ENCODE peak calls at places on chromosomes 12 and 14, in nine cellular contexts. T is left ventricle myocardium inferior; P is colonic mucosa; M is ovary; L is mesendoderm; I is caudate nucleus; A is RWPE1; Z is CD4-positive, CD25-positive, alpha-beta regulatory T cell; R is sigmoid colon. V is an unnamed sample.

GRCh38 chr12:107359382-107359781 is 266.0 kb upstream of the CRY1 start:
- DNase-seq in R (no peak), T (no peak), Z (no peak), L (peak; percentile 29), M (no peak), A (peak; percentile 20), I (no peak), P (no peak), V (no peak)

GRCh38 chr12:108394196-108394595 is 55.1 kb upstream of the CMKLR1 start:
- DNase-seq in T (peak; percentile 58), P (no peak), A (no peak), I (no peak), L (no peak), M (peak; percentile 38), Z (no peak), R (peak; percentile 88), V (peak; percentile 84)

GRCh38 chr12:16473610-16474326 is 126.3 kb downstream of the MGST1 start:
- DNase-seq in A (peak; percentile 1), M (no peak), T (no peak), L (no peak), I (no peak), Z (no peak), R (no peak), P (no peak), V (no peak)

GRCh38 chr12:31687101-31687527 is 27.6 kb downstream of the ETFBKMT start:
- DNase-seq in L (no peak), Z (no peak), M (no peak), R (no peak), A (no peak), I (no peak), P (no peak), T (no peak), V (no peak)

GRCh38 chr12:123657211-123657610 is 13.7 kb upstream of the TCTN2 start:
- DNase-seq in M (no peak), P (no peak), R (no peak), L (no peak), A (no peak), T (no peak), I (no peak), Z (no peak), V (no peak)

GRCh38 chr12:104215638-104216297 is at the start of gene TXNRD1:
- DNase-seq in T (peak; percentile 87), P (peak; percentile 78), R (peak; percentile 92), I (peak; percentile 6), Z (peak; percentile 81), M (peak; percentile 85), A (peak; percentile 72), L (peak; percentile 91), V (peak; percentile 90)

GRCh38 chr14:101665478-101666078 is 95.9 kb upstream of the PPP2R5C start:
- DNase-seq in Z (peak; percentile 3), M (peak; percentile 45), I (no peak), R (no peak), A (peak; percentile 70), P (peak; percentile 46), T (no peak), L (peak; percentile 71), V (no peak)

GRCh38 chr12:128190614-128191013 is 76.4 kb upstream of the TMEM132C start:
- DNase-seq in L (peak; percentile 56), T (no peak), Z (no peak), I (no peak), M (no peak), A (no peak), P (no peak), R (no peak), V (no peak)

GRCh38 chr14:34368115-34368970 is 93.7 kb downstream of the SPTSSA start:
- DNase-seq in Z (no peak), T (no peak), A (no peak), P (peak; percentile 69), L (no peak), R (no peak), I (no peak), M (no peak), V (no peak)

GRCh38 chr14:56630707-56631106 is 51.1 kb downstream of the TMEM260 start:
- DNase-seq in I (no peak), P (no peak), A (no peak), T (no peak), Z (no peak), M (no peak), R (no peak), L (no peak), V (no peak)

GRCh38 chr12:121108492-121108891 is 24.2 kb upstream of the P2RX7 start:
- DNase-seq in Z (no peak), L (no peak), T (no peak), R (no peak), A (no peak), P (no peak), I (no peak), M (no peak), V (no peak)

GRCh38 chr12:28409892-28410291 is 219.6 kb downstream of the CCDC91 start:
- DNase-seq in P (no peak), T (no peak), R (no peak), A (no peak), L (no peak), I (no peak), M (no peak), Z (no peak), V (no peak)

GRCh38 chr12:125431516-125431915 is 366.3 kb downstream of the AACS start:
- DNase-seq in P (no peak), I (no peak), Z (no peak), L (no peak), M (no peak), A (no peak), R (no peak), T (no peak), V (no peak)

GRCh38 chr14:32809255-32809654 is 129.4 kb upstream of the NPAS3 start:
- DNase-seq in P (no peak), I (no peak), A (no peak), T (no peak), R (no peak), L (peak; percentile 38), M (no peak), Z (no peak), V (no peak)

GRCh38 chr14:71119832-71120231 is 212.6 kb downstream of the PCNX1 start:
- DNase-seq in A (no peak), M (no peak), P (no peak), L (no peak), Z (no peak), R (no peak), I (no peak), T (no peak), V (no peak)

GRCh38 chr14:71121711-71122110 is 214.5 kb downstream of the PCNX1 start:
- DNase-seq in A (no peak), Z (no peak), L (no peak), R (no peak), T (no peak), P (no peak), I (no peak), M (no peak), V (no peak)

GRCh38 chr14:71117839-71118743 is 210.8 kb downstream of the PCNX1 start:
- DNase-seq in R (no peak), L (peak; percentile 83), M (no peak), I (no peak), Z (no peak), A (peak; percentile 92), P (peak; percentile 57), T (no peak), V (no peak)

GRCh38 chr14:71116206-71117122 is 209.2 kb downstream of the PCNX1 start:
- DNase-seq in L (no peak), Z (no peak), P (peak; percentile 79), T (no peak), R (no peak), M (no peak), A (no peak), I (no peak), V (no peak)

DNA sequence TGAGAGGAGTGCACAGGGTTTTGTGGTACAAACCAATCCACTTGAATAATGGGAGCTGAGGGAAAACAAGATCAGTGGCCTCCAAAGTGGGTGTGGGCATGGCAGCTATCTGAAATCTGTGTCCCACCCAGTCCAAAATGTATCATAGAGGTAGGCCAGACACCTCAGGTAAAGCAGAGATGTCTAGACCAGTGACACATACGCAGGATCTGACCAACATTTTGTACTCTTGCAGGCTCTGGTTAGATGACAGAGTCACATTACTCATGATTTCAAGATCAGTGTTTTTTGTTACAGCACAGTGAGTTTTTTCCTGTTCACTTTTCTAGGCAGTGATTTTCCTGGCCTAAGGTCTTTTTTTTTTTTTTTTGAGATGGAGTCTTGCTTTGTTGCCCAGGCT is 211.8 kb downstream of the PCNX1 start:
- DNase-seq in T (no peak), M (no peak), R (no peak), Z (no peak), L (no peak), A (no peak), P (no peak), I (no peak), V (no peak)
- H3K27ac ChIP-seq in T (no peak overlapping the region), M (no peak overlapping the region), R (peak overlapping the region; percentile 71), Z (no peak overlapping the region), L (no peak overlapping the region), A (no peak overlapping the region), P (peak overlapping the region; percentile 76), I (no peak overlapping the region), V (no peak overlapping the region)

GRCh38 chr12:53098354-53098981 is 1.0 kb downstream of the IGFBP6 start:
- DNase-seq in L (peak; percentile 38), A (peak; percentile 90), T (peak; percentile 37), P (peak; percentile 34), R (peak; percentile 86), M (peak; percentile 79), I (peak; percentile 61), Z (no peak), V (peak; percentile 80)
- H3K27ac ChIP-seq in L (no peak overlapping the region), A (peak overlapping the region; percentile 100), T (peak overlapping the region; percentile 95), P (peak overlapping the region; percentile 69), R (peak overlapping the region; percentile 83), M (peak overlapping the region; percentile 75), I (peak overlapping the region; percentile 87), Z (no peak overlapping the region), V (peak overlapping the region; percentile 94)

DNA sequence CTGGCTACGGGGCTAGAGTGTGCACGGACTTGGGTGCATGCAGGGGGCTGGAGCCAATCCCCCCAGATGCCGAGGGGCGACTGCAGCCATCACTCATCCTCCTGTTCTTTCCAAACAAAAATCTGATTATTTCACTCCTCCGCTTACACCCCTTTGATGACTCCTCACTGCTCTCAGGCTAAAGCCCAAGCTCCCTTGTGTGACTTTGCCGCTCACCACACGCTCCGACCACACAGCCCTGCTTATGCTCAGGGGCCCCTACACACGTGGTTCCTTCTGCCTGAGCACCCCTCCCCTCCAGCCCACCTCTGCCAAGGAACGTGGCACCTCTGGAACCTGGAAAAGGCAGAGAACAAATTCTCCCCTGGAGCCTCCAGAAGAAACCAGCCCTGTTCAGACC is 13.7 kb downstream of the CHFR start:
- DNase-seq in R (no peak), L (no peak), I (no peak), A (no peak), P (no peak), Z (no peak), T (no peak), M (no peak), V (no peak)
- H3K27ac ChIP-seq in R (no peak overlapping the region), L (no peak overlapping the region), I (no peak overlapping the region), A (no peak overlapping the region), P (no peak overlapping the region), Z (no peak overlapping the region), T (no peak overlapping the region), M (no peak overlapping the region), V (no peak overlapping the region)

DNA sequence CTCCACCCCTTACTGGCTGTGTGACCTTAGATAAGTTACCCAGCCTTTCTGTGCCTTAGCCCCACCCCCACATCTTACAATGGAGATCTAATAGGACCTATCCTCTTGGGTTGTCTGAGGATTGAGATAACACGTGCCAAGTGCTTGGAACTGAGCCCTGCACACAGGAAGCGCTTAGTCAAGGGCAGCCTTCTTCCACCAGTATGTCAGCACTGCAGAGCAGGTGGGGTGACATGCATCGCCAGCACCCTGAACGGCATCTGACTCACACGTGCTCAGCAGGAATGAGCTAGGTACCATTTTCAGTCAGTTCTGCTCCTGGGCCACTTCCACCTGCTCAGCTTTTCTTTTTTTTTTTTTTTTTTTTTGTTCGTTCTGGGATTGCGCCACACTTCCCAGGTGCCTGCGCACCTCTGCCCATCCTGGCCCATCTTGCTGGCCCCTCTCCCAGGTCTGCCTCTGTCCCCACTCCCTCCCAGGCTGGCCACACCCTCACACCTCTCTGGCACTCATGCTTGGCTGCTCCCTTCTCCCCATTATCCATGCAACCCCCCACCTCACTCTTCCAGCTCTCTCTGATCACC is 19.6 kb downstream of the LGMN start:
- DNase-seq in I (no peak), L (peak; percentile 14), P (no peak), A (peak; percentile 84), Z (no peak), M (no peak), T (no peak), R (no peak), V (no peak)
- H3K27ac ChIP-seq in I (no peak overlapping the region), L (no peak overlapping the region), P (no peak overlapping the region), A (peak overlapping the region; percentile 48), Z (no peak overlapping the region), M (no peak overlapping the region), T (no peak overlapping the region), R (no peak overlapping the region), V (no peak overlapping the region)